ENCODE peak calls at places on chromosomes 6 and 20, in nine cellular contexts. Q, R, Z, Y, A, I, O, M and D are unnamed samples.

GRCh38 chr20:21862224-21862927 is 156.9 kb downstream of the PAX1 start:
- DNase-seq in Q (no peak), R (no peak), Z (peak), Y (no peak), A (no peak), I (no peak), O (no peak), M (no peak), D (no peak)

GRCh38 chr6:147156799-147157382 is 47.3 kb upstream of the STXBP5 start:
- DNase-seq in Q (no peak), R (no peak), Z (no peak), Y (peak), A (peak), I (peak), O (no peak), M (no peak), D (no peak)

GRCh38 chr6:128208851-128209580 is 308.2 kb upstream of the THEMIS start:
- DNase-seq in Q (no peak), R (no peak), Z (no peak), Y (peak), A (peak), I (peak), O (no peak), M (no peak), D (no peak)

GRCh38 chr6:150883521-150883920 is 18.0 kb downstream of the MTHFD1L start:
- DNase-seq in Q (no peak), R (no peak), Z (no peak), Y (peak), A (no peak), I (no peak), O (no peak), M (no peak), D (peak)

GRCh38 chr20:57652865-57653545 is 32.8 kb upstream of the ZBP1 start:
- DNase-seq in Q (no peak), R (peak), Z (no peak), Y (no peak), A (no peak), I (no peak), O (peak), M (peak), D (peak)

GRCh38 chr6:166726193-166726592 is 99.1 kb upstream of the RPS6KA2 start:
- DNase-seq in Q (no peak), R (no peak), Z (no peak), Y (no peak), A (no peak), I (peak), O (no peak), M (no peak), D (no peak)

GRCh38 chr6:18707714-18708439 is 320.7 kb downstream of the RNF144B start:
- DNase-seq in Q (no peak), R (no peak), Z (no peak), Y (no peak), A (no peak), I (no peak), O (peak), M (no peak), D (no peak)

GRCh38 chr6:43943099-43943766 is 173.2 kb downstream of the VEGFA start:
- DNase-seq in Q (no peak), R (no peak), Z (no peak), Y (no peak), A (no peak), I (no peak), O (no peak), M (no peak), D (no peak)

GRCh38 chr6:150199241-150199640 is 56.4 kb downstream of the PPP1R14C start:
- DNase-seq in Q (no peak), R (no peak), Z (no peak), Y (no peak), A (no peak), I (no peak), O (no peak), M (no peak), D (no peak)

GRCh38 chr20:2299301-2299700 is 3.5 kb downstream of the TGM3 start:
- DNase-seq in Q (peak), R (peak), Z (no peak), Y (no peak), A (no peak), I (no peak), O (peak), M (no peak), D (no peak)

GRCh38 chr20:15842872-15843271 is 730.4 kb downstream of the KIF16B start:
- DNase-seq in Q (no peak), R (no peak), Z (no peak), Y (no peak), A (no peak), I (no peak), O (no peak), M (no peak), D (no peak)

GRCh38 chr20:24993337-24994185 is 1.0 kb upstream of the APMAP start:
- DNase-seq in Q (no peak), R (no peak), Z (no peak), Y (peak), A (peak), I (peak), O (no peak), M (no peak), D (no peak)

GRCh38 chr6:71476872-71477271 is 188.3 kb downstream of the OGFRL1 start:
- DNase-seq in Q (no peak), R (no peak), Z (no peak), Y (no peak), A (no peak), I (peak), O (no peak), M (no peak), D (no peak)

GRCh38 chr20:59568509-59569024 is 35.8 kb upstream of the PHACTR3 start:
- DNase-seq in Q (no peak), R (no peak), Z (no peak), Y (no peak), A (no peak), I (no peak), O (no peak), M (no peak), D (no peak)

GRCh38 chr20:46569961-46570360 is 19.5 kb upstream of the OCSTAMP start:
- DNase-seq in Q (no peak), R (no peak), Z (no peak), Y (no peak), A (no peak), I (no peak), O (no peak), M (no peak), D (no peak)

GRCh38 chr6:134464690-134465411 is 146.9 kb upstream of the SGK1 start:
- DNase-seq in Q (no peak), R (no peak), Z (no peak), Y (peak), A (peak), I (peak), O (no peak), M (no peak), D (peak)

GRCh38 chr20:20824924-20825584 is 112.6 kb upstream of the RALGAPA2 start:
- DNase-seq in Q (peak), R (peak), Z (peak), Y (peak), A (peak), I (peak), O (peak), M (peak), D (peak)

GRCh38 chr6:152127429-152128165 is 320.1 kb downstream of the ESR1 start:
- DNase-seq in Q (no peak), R (no peak), Z (no peak), Y (peak), A (no peak), I (no peak), O (no peak), M (no peak), D (no peak)

GRCh38 chr6:82554706-82555105 is 191.1 kb downstream of the TPBG start:
- DNase-seq in Q (no peak), R (no peak), Z (no peak), Y (peak), A (peak), I (peak), O (no peak), M (no peak), D (no peak)

GRCh38 chr20:63277466-63278272 is 5.1 kb downstream of the ARFGAP1 start:
- DNase-seq in Q (no peak), R (no peak), Z (no peak), Y (no peak), A (no peak), I (no peak), O (no peak), M (no peak), D (no peak)

GRCh38 chr6:137241481-137242011 is 22.4 kb upstream of the IFNGR1 start:
- DNase-seq in Q (no peak), R (no peak), Z (no peak), Y (peak), A (peak), I (peak), O (no peak), M (no peak), D (peak)

GRCh38 chr6:15267221-15267620 is 21.4 kb downstream of the JARID2 start:
- DNase-seq in Q (no peak), R (no peak), Z (no peak), Y (no peak), A (no peak), I (no peak), O (no peak), M (no peak), D (no peak)

GRCh38 chr6:113676057-113676456 is 181.1 kb upstream of the MARCKS start:
- DNase-seq in Q (peak), R (peak), Z (no peak), Y (no peak), A (no peak), I (no peak), O (no peak), M (no peak), D (no peak)

GRCh38 chr20:3653921-3654320 is 9.3 kb downstream of the GFRA4 start:
- DNase-seq in Q (no peak), R (no peak), Z (no peak), Y (no peak), A (no peak), I (no peak), O (no peak), M (no peak), D (peak)
- H3K4me3 ChIP-seq in Q (no peak), R (no peak), Z (no peak), Y (no peak), A (no peak), I (no peak), O (no peak), M (no peak), D (no peak)

DNA sequence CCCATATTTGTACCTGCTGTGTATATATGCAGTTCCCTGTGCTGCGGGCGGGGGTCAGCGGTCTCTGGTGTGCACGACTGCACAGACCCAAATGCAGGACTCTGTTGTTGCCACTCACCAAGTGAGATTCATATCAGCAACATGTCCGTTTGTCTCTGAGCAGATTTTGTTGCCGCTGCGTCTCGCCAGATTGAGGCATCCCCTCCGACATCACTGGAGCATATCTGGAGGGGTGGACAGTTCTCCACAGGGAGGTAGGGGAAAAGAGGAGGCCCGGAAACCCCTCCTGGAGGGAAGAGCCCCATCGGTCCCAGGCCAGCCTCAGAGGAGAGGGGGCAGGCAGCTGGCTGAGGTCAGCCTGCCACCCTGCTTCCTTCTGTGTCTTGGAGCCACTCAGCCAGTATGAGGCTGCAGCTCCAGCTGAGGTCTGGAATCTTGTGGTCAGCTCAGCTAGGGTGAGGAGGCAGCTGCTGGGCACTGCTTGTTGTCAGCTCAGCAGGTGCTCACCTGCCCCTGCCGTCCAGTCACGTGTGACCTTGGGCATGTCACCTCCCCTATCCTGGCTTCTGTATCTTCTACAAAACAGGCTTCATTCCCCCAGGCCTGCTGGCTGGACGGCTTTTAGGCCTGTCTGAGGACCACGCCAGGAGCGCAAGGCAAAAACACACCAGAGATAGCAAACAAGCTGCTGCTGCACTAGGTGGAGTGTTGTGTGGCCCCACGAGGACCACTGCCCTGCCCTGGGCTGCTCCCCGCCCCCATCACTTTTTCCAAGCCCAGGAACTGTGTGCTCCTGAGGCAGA is 47.1 kb downstream of the HNF4A start:
- DNase-seq in Q (peak), R (no peak), Z (no peak), Y (no peak), A (no peak), I (no peak), O (no peak), M (no peak), D (peak)
- H3K4me3 ChIP-seq in Q (no peak), R (no peak), Z (no peak), Y (no peak), A (no peak), I (no peak), O (no peak), M (no peak), D (no peak)

DNA sequence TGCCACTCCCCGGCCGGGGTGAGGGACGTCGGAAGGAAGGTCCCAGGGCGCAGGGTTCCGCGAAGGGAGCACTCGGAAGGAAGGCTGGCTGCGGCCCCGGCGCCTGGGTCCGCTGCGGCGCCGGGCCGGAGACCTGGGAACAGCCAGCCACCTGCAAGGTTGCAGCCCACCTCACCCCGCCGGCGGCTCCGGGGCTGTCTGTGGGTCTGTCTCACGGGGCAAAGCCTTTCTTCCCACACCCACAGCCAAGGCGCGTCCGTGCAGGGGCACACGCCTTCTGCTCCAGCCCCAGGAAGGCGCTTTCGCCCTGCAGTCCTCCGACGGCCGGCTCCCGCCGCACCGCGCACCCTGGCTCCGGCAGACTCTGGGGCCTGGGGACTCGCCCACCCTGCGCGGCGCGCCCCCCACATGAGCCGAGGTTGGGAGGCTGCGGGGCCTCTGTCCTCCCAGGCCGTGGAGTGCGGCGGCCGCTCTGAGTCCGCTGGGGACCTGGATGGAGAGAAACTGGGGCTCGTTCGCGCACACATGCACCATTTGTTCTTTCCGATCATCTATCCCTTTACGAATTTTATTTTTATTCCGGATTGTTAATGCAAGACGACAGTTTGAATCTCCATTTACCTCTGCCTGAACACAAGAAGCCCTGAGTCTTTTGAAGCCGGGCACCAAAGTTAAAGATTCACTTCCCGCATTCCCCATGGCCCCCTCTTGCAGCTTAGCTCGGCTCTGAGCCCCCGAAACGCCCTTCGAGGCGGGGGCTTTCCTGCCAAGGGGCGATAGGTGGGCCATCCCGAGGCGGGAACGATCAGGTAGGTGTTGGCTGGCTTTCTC is 4.5 kb upstream of the FOXC1 start:
- DNase-seq in Q (no peak), R (no peak), Z (no peak), Y (no peak), A (peak), I (peak), O (no peak), M (no peak), D (no peak)
- H3K4me3 ChIP-seq in Q (no peak), R (peak), Z (peak), Y (no peak), A (no peak), I (no peak), O (peak), M (peak), D (no peak)

GRCh38 chr20:10711903-10712373 is 38.1 kb upstream of the JAG1 start:
- DNase-seq in Q (no peak), R (no peak), Z (no peak), Y (no peak), A (no peak), I (no peak), O (no peak), M (no peak), D (no peak)
- H3K4me3 ChIP-seq in Q (no peak), R (no peak), Z (no peak), Y (no peak), A (no peak), I (no peak), O (no peak), M (peak), D (no peak)

GRCh38 chr6:32666420-32667300 is at the start of gene HLA-DQB1:
- DNase-seq in Q (peak), R (no peak), Z (no peak), Y (no peak), A (no peak), I (peak), O (no peak), M (no peak), D (no peak)
- H3K4me3 ChIP-seq in Q (no peak), R (no peak), Z (peak), Y (no peak), A (no peak), I (no peak), O (peak), M (no peak), D (no peak)

DNA sequence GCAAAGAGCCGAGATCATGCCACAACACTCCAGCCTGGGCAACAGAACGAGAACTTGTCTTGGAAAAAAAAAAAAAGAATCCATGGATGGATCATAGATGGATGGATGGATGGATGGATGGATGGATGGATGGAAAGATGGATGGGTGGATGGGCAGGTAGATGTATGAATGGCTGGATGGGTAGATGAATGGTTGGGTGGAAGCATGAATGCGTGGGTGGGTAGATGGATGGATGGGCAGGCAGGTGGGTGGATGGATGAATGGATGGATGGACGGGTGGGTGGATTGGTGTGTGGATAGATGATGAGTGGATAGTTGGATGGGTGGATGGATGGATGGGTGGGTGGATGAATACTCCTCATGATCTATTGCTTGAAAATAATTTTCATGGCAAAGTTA is 1.4 kb downstream of the JPH2 start:
- DNase-seq in Q (no peak), R (no peak), Z (no peak), Y (no peak), A (no peak), I (no peak), O (no peak), M (no peak), D (no peak)
- H3K4me3 ChIP-seq in Q (no peak), R (peak), Z (no peak), Y (no peak), A (no peak), I (no peak), O (peak), M (no peak), D (no peak)

DNA sequence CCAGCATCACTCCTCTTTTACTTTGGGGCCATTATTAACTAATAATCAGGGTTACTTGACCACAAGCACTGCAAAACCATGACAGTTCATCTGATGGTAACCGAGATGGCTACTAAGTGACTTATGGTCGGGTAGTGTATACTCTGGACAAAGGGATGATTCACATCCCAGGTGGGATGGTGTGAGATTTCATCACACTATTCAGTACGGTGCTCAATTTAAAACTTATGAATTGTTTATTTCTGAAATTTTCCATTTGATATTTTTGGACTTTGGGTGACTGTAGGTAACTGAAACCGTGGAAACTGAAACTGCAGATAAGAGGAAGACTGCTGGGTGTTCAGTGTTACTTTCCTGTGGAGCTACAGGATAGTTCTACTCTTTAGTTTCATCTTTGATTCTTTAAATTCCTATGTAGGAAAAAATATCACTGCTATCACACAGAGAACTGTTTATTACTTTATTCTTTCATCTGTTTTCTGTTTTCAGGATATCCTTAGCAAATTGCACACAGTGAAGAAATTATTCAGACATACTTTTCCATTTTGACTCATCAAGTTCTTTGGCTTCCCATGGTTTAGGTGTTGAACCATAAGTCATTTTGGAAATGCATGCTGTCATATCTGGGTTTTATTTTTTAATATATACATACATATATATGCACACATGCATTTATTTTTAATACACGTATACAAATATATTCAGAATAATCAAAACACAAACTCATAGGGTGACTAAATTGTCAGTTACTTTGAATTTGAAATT is 59.1 kb upstream of the C20orf144 start:
- DNase-seq in Q (no peak), R (no peak), Z (no peak), Y (no peak), A (no peak), I (peak), O (no peak), M (no peak), D (no peak)
- H3K4me3 ChIP-seq in Q (no peak), R (no peak), Z (no peak), Y (no peak), A (no peak), I (no peak), O (no peak), M (no peak), D (no peak)